ENCODE peak calls at places on chromosomes 4 and X, in nine cellular contexts. Z is activated CD4-positive, CD25-positive, alpha-beta regulatory T cell; Y is CD4-positive, CD25-positive, alpha-beta regulatory T cell; G is stimulated activated effector memory CD8-positive, alpha-beta T cell treated with anti-CD3 and anti-CD28 coated beads, Interleukin-12 subunit alpha, Interleukin-12 subunit beta, amount 100 ng/mL, for 72 hours; R is HCEC 1CT; J is naive thymus-derived CD4-positive, alpha-beta T cell; K is H54; C is NAMALWA; L is NCI-H1092 treated with DMSO at 0.1 percent for 48 hours. P is an unnamed sample.

GRCh38 chr4:146062325-146062715 is 113.2 kb upstream of the LSM6 start:
- DNase-seq in Z (no peak), Y (no peak), G (no peak), R (no peak), J (no peak), K (no peak), C (no peak), L (no peak), P (no peak)

GRCh38 chrX:64291106-64291505 is 60.7 kb upstream of the ASB12 start:
- DNase-seq in Z (no peak), Y (no peak), G (no peak), R (no peak), J (no peak), K (no peak), C (no peak), L (no peak), P (no peak)

GRCh38 chrX:31705816-31706215 is 634.0 kb upstream of the FTHL17 start:
- DNase-seq in Z (no peak), Y (no peak), G (no peak), R (no peak), J (no peak), K (no peak), C (no peak), L (no peak), P (no peak)

GRCh38 chrX:80810365-80810978 is 795 bp upstream of the BRWD3 start:
- DNase-seq in Z (no peak), Y (no peak), G (no peak), R (no peak), J (no peak), K (no peak), C (peak; percentile 8), L (no peak), P (no peak)

GRCh38 chrX:10103023-10103422 is 53.8 kb upstream of the CLCN4 start:
- DNase-seq in Z (no peak), Y (no peak), G (no peak), R (no peak), J (no peak), K (no peak), C (no peak), L (no peak), P (no peak)

GRCh38 chr4:108205859-108206258 is 37.1 kb upstream of the LEF1 start:
- DNase-seq in Z (no peak), Y (no peak), G (no peak), R (no peak), J (no peak), K (no peak), C (no peak), L (no peak), P (no peak)

GRCh38 chr4:122706511-122706910 is 26.0 kb upstream of the BBS12 start:
- DNase-seq in Z (no peak), Y (no peak), G (no peak), R (no peak), J (no peak), K (no peak), C (no peak), L (no peak), P (no peak)

GRCh38 chrX:20472148-20472547 is 205.4 kb upstream of the RPS6KA3 start:
- DNase-seq in Z (no peak), Y (no peak), G (no peak), R (no peak), J (no peak), K (no peak), C (no peak), L (no peak), P (no peak)

GRCh38 chr4:99457270-99457669 is 22.1 kb upstream of the ADH7 start:
- DNase-seq in Z (no peak), Y (no peak), G (no peak), R (no peak), J (no peak), K (no peak), C (no peak), L (no peak), P (no peak)

GRCh38 chrX:93649381-93649780 is 24.0 kb downstream of the NAP1L3 start:
- DNase-seq in Z (no peak), Y (no peak), G (no peak), R (no peak), J (no peak), K (no peak), C (no peak), L (no peak), P (no peak)

GRCh38 chr4:95216636-95217035 is 332.1 kb downstream of the UNC5C start:
- DNase-seq in Z (no peak), Y (no peak), G (no peak), R (no peak), J (no peak), K (no peak), C (no peak), L (no peak), P (no peak)

GRCh38 chr4:143337600-143338287 is 1.1 kb downstream of the GAB1 start:
- DNase-seq in Z (no peak), Y (no peak), G (no peak), R (peak; percentile 30), J (no peak), K (peak; percentile 5), C (peak; percentile 63), L (no peak), P (no peak)

GRCh38 chrX:152428089-152428488 is 23.0 kb downstream of the GABRA3 start:
- DNase-seq in Z (no peak), Y (no peak), G (no peak), R (no peak), J (no peak), K (peak; percentile 5), C (no peak), L (no peak), P (no peak)

GRCh38 chr4:154039435-154040061 is 250.7 kb upstream of the SFRP2 start:
- DNase-seq in Z (no peak), Y (no peak), G (no peak), R (no peak), J (no peak), K (no peak), C (no peak), L (no peak), P (no peak)

GRCh38 chr4:115292320-115293092 is 179.1 kb upstream of the NDST4 start:
- DNase-seq in Z (no peak), Y (no peak), G (no peak), R (no peak), J (no peak), K (no peak), C (peak; percentile 31), L (no peak), P (no peak)

GRCh38 chr4:152327606-152328453 is 208.1 kb downstream of the FBXW7 start:
- DNase-seq in Z (no peak), Y (peak; percentile 23), G (no peak), R (no peak), J (peak; percentile 32), K (no peak), C (no peak), L (no peak), P (no peak)

GRCh38 chrX:51643377-51643776 is 24.7 kb upstream of the CENPVL3 start:
- DNase-seq in Z (no peak), Y (no peak), G (no peak), R (no peak), J (no peak), K (no peak), C (no peak), L (no peak), P (no peak)

GRCh38 chrX:7191681-7192110 is 43.7 kb upstream of the PUDP start:
- DNase-seq in Z (no peak), Y (no peak), G (no peak), R (no peak), J (no peak), K (no peak), C (peak; percentile 30), L (no peak), P (no peak)

GRCh38 chrX:39953879-39954278 is 143.9 kb downstream of the BCOR start:
- DNase-seq in Z (no peak), Y (no peak), G (no peak), R (peak; percentile 48), J (no peak), K (peak; percentile 20), C (no peak), L (peak; percentile 52), P (no peak)

GRCh38 chr4:87069037-87069742 is 134.4 kb downstream of the AFF1 start:
- DNase-seq in Z (no peak), Y (no peak), G (no peak), R (no peak), J (no peak), K (no peak), C (no peak), L (peak; percentile 84), P (peak; percentile 86)

GRCh38 chr4:85828295-85828910 is 353.5 kb downstream of the ARHGAP24 start:
- DNase-seq in Z (no peak), Y (no peak), G (no peak), R (peak; percentile 61), J (no peak), K (no peak), C (no peak), L (no peak), P (no peak)

GRCh38 chr4:122898370-122899150 is 23.8 kb downstream of the NUDT6 start:
- DNase-seq in Z (no peak), Y (no peak), G (no peak), R (peak; percentile 80), J (no peak), K (no peak), C (no peak), L (no peak), P (no peak)

GRCh38 chr4:20528508-20528907 is 171.8 kb upstream of the PACRGL start:
- DNase-seq in Z (no peak), Y (no peak), G (no peak), R (peak; percentile 68), J (no peak), K (no peak), C (no peak), L (no peak), P (no peak)

GRCh38 chr4:124414641-124415040 is 297.9 kb downstream of the ANKRD50 start:
- DNase-seq in Z (no peak), Y (no peak), G (no peak), R (peak; percentile 58), J (no peak), K (no peak), C (no peak), L (no peak), P (no peak)